ENCODE peak calls at places on chromosomes 3 and 15, in six cellular contexts. One of them, this sample, is unnamed.

GRCh38 chr3:71271616-71272015 is 311.9 kb downstream of the FOXP1 start:
- DNase-seq in BE2C: no peak
- DNase-seq in stomach: no peak
- DNase-seq in sigmoid colon: no peak
- DNase-seq in pancreas: no peak
- DNase-seq in PC-3: no peak
- DNase-seq in this sample: no peak

GRCh38 chr3:172129868-172130751 is 90.7 kb downstream of the FNDC3B start:
- DNase-seq in BE2C: peak; percentile 89
- DNase-seq in stomach: peak; percentile 85
- DNase-seq in sigmoid colon: peak; percentile 97
- DNase-seq in pancreas: peak; percentile 84
- DNase-seq in PC-3: peak; percentile 98
- DNase-seq in this sample: peak; percentile 83

GRCh38 chr3:40333416-40333815 is 23.9 kb downstream of the EIF1B start:
- DNase-seq in BE2C: peak; percentile 48
- DNase-seq in stomach: no peak
- DNase-seq in sigmoid colon: no peak
- DNase-seq in pancreas: no peak
- DNase-seq in PC-3: no peak
- DNase-seq in this sample: no peak

GRCh38 chr3:111106993-111107392 is 35.4 kb downstream of the NECTIN3 start:
- DNase-seq in BE2C: no peak
- DNase-seq in stomach: no peak
- DNase-seq in sigmoid colon: no peak
- DNase-seq in pancreas: no peak
- DNase-seq in PC-3: peak; percentile 21
- DNase-seq in this sample: no peak

GRCh38 chr3:78848392-78849288 is 919.2 kb downstream of the ROBO1 start:
- DNase-seq in BE2C: no peak
- DNase-seq in stomach: no peak
- DNase-seq in sigmoid colon: no peak
- DNase-seq in pancreas: no peak
- DNase-seq in PC-3: peak; percentile 9
- DNase-seq in this sample: no peak

GRCh38 chr3:105594219-105594618 is 227.5 kb downstream of the ALCAM start:
- DNase-seq in BE2C: no peak
- DNase-seq in stomach: no peak
- DNase-seq in sigmoid colon: no peak
- DNase-seq in pancreas: no peak
- DNase-seq in PC-3: peak; percentile 64
- DNase-seq in this sample: no peak

GRCh38 chr3:143700431-143700975 is 147.8 kb downstream of the SLC9A9 start:
- DNase-seq in BE2C: no peak
- DNase-seq in stomach: no peak
- DNase-seq in sigmoid colon: no peak
- DNase-seq in pancreas: no peak
- DNase-seq in PC-3: no peak
- DNase-seq in this sample: no peak

GRCh38 chr3:159586587-159587202 is 401.9 kb upstream of the IL12A start:
- DNase-seq in BE2C: peak; percentile 47
- DNase-seq in stomach: no peak
- DNase-seq in sigmoid colon: no peak
- DNase-seq in pancreas: no peak
- DNase-seq in PC-3: peak; percentile 71
- DNase-seq in this sample: no peak

GRCh38 chr3:169787791-169788190 is 14.6 kb downstream of the MYNN start:
- DNase-seq in BE2C: no peak
- DNase-seq in stomach: no peak
- DNase-seq in sigmoid colon: no peak
- DNase-seq in pancreas: no peak
- DNase-seq in PC-3: no peak
- DNase-seq in this sample: no peak

GRCh38 chr3:188573286-188573928 is 419.4 kb downstream of the LPP start:
- DNase-seq in BE2C: no peak
- DNase-seq in stomach: no peak
- DNase-seq in sigmoid colon: no peak
- DNase-seq in pancreas: no peak
- DNase-seq in PC-3: no peak
- DNase-seq in this sample: no peak

GRCh38 chr3:159884661-159885402 is 103.8 kb upstream of the IL12A start:
- DNase-seq in BE2C: no peak
- DNase-seq in stomach: no peak
- DNase-seq in sigmoid colon: no peak
- DNase-seq in pancreas: no peak
- DNase-seq in PC-3: peak; percentile 78
- DNase-seq in this sample: peak; percentile 34

GRCh38 chr15:88400591-88400990 is 66.6 kb downstream of the MRPL46 start:
- DNase-seq in BE2C: no peak
- DNase-seq in stomach: no peak
- DNase-seq in sigmoid colon: no peak
- DNase-seq in pancreas: no peak
- DNase-seq in PC-3: no peak
- DNase-seq in this sample: no peak

GRCh38 chr15:25766421-25766820 is 96.7 kb downstream of the ATP10A start:
- DNase-seq in BE2C: no peak
- DNase-seq in stomach: no peak
- DNase-seq in sigmoid colon: no peak
- DNase-seq in pancreas: no peak
- DNase-seq in PC-3: no peak
- DNase-seq in this sample: no peak

GRCh38 chr3:53083949-53084309 is 38.1 kb upstream of the SFMBT1 start:
- DNase-seq in BE2C: no peak
- DNase-seq in stomach: no peak
- DNase-seq in sigmoid colon: no peak
- DNase-seq in pancreas: no peak
- DNase-seq in PC-3: no peak
- DNase-seq in this sample: no peak

GRCh38 chr3:194691481-194692281 is 6.0 kb downstream of the FAM43A start:
- DNase-seq in BE2C: peak; percentile 88
- DNase-seq in stomach: peak; percentile 14
- DNase-seq in sigmoid colon: no peak
- DNase-seq in pancreas: no peak
- DNase-seq in PC-3: no peak
- DNase-seq in this sample: no peak

GRCh38 chr15:69909719-69910444 is 187.8 kb downstream of the TLE3 start:
- DNase-seq in BE2C: no peak
- DNase-seq in stomach: no peak
- DNase-seq in sigmoid colon: no peak
- DNase-seq in pancreas: no peak
- DNase-seq in PC-3: no peak
- DNase-seq in this sample: no peak

GRCh38 chr3:25453521-25454410 is 25.7 kb downstream of the RARB start:
- DNase-seq in BE2C: peak; percentile 24
- DNase-seq in stomach: no peak
- DNase-seq in sigmoid colon: no peak
- DNase-seq in pancreas: no peak
- DNase-seq in PC-3: no peak
- DNase-seq in this sample: no peak
- H3K4me3 ChIP-seq in BE2C: peak overlapping the region; percentile 46
- H3K4me3 ChIP-seq in stomach: no peak overlapping the region
- H3K4me3 ChIP-seq in sigmoid colon: peak overlapping the region; percentile 6
- H3K4me3 ChIP-seq in pancreas: no peak overlapping the region
- H3K4me3 ChIP-seq in PC-3: no peak overlapping the region
- H3K4me3 ChIP-seq in this sample: no peak overlapping the region

GRCh38 chr3:133487204-133487603 is 86.3 kb upstream of the CDV3 start:
- DNase-seq in BE2C: no peak
- DNase-seq in stomach: peak; percentile 86
- DNase-seq in sigmoid colon: no peak
- DNase-seq in pancreas: no peak
- DNase-seq in PC-3: no peak
- DNase-seq in this sample: no peak

GRCh38 chr3:133488785-133489367 is 84.6 kb upstream of the CDV3 start:
- DNase-seq in BE2C: no peak
- DNase-seq in stomach: no peak
- DNase-seq in sigmoid colon: no peak
- DNase-seq in pancreas: no peak
- DNase-seq in PC-3: peak; percentile 42
- DNase-seq in this sample: peak; percentile 53

GRCh38 chr3:133489466-133490085 is 83.9 kb upstream of the CDV3 start:
- DNase-seq in BE2C: peak; percentile 42
- DNase-seq in stomach: no peak
- DNase-seq in sigmoid colon: no peak
- DNase-seq in pancreas: no peak
- DNase-seq in PC-3: peak; percentile 60
- DNase-seq in this sample: no peak

GRCh38 chr3:133486658-133487057 is 86.8 kb downstream of the BFSP2 start:
- DNase-seq in BE2C: no peak
- DNase-seq in stomach: no peak
- DNase-seq in sigmoid colon: no peak
- DNase-seq in pancreas: no peak
- DNase-seq in PC-3: no peak
- DNase-seq in this sample: peak; percentile 30

DNA sequence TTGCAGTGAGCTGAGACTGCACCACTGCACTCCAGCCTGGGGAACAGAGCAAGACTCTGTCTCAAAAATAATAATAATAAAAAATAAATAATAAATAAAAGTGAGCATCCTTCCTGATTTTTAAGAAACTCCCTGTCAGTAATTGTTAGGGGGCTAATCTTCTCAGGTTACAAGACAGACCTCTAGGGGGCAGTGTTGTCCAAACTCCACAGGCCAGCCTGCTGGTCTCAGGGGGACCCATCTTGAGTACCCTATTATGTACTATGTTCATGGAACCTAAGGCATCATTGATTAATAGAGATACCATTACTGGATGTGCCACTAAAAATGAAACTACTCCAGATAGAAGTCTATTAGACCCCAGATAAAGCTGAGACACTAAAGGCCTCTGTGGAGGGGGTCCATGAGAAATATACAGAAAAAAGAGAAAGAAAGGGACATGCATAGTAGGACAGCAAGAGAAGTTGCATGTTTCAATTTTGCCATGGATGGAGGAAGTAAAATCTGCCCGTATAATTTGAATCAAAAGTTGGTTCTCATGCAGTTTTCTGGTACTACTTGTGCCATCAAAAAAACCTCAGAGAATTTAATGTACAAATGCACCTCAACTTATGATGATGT is 85.5 kb upstream of the CDV3 start:
- DNase-seq in BE2C: no peak
- DNase-seq in stomach: no peak
- DNase-seq in sigmoid colon: no peak
- DNase-seq in pancreas: no peak
- DNase-seq in PC-3: peak; percentile 2
- DNase-seq in this sample: no peak
- TF ChIP-seq CTCF in BE2C: peak; percentile 59
- TF ChIP-seq CTCF in stomach: no peak
- TF ChIP-seq CTCF in sigmoid colon: peak; percentile 26
- TF ChIP-seq CTCF in pancreas: peak; percentile 24
- TF ChIP-seq CTCF in PC-3: peak; percentile 40
- TF ChIP-seq CTCF in this sample: no peak

DNA sequence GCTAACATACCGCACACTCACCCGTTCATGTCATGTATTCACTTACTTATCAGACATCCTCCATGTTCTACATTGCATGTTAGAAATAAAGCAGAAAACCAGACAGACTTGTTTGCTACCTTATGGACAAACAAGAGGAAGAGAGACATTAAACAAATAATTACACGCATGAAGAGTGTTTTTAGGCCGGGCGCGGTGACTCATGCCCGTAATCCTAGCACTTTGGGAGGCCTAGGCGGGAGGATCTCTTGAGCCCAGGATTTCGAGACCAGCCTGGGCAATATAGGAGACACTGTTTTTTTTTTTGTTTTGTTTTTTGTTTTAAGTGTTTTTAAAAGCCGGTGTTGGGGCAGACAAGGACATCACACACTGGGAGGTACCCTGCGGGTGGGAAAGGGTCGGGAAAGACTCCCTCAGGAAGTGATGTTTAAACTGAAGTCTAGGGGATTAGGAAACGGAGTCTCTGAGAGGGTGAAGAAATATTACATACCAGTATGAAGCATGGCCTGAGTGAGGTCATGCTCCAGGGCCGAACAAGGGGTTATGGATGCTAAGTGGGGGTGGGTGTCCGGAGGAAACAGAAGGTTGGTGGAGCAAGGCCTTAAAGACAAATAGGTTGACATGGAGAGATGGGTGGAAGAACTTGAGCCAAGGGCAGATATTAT is 2.1 kb upstream of the USP3 start:
- DNase-seq in BE2C: no peak
- DNase-seq in stomach: peak; percentile 64
- DNase-seq in sigmoid colon: no peak
- DNase-seq in pancreas: peak; percentile 29
- DNase-seq in PC-3: peak; percentile 87
- DNase-seq in this sample: no peak
- H3K4me3 ChIP-seq in BE2C: no peak overlapping the region
- H3K4me3 ChIP-seq in stomach: no peak overlapping the region
- H3K4me3 ChIP-seq in sigmoid colon: no peak overlapping the region
- H3K4me3 ChIP-seq in pancreas: no peak overlapping the region
- H3K4me3 ChIP-seq in PC-3: peak overlapping the region; percentile 57
- H3K4me3 ChIP-seq in this sample: no peak overlapping the region

GRCh38 chr15:76183906-76184639 is 124.3 kb downstream of the TMEM266 start:
- DNase-seq in BE2C: no peak
- DNase-seq in stomach: no peak
- DNase-seq in sigmoid colon: no peak
- DNase-seq in pancreas: no peak
- DNase-seq in PC-3: no peak
- DNase-seq in this sample: no peak

GRCh38 chr15:76184640-76185020 is 124.8 kb downstream of the TMEM266 start:
- DNase-seq in BE2C: peak; percentile 51
- DNase-seq in stomach: no peak
- DNase-seq in sigmoid colon: no peak
- DNase-seq in pancreas: no peak
- DNase-seq in PC-3: no peak
- DNase-seq in this sample: no peak

GRCh38 chr15:76189106-76189505 is 122.2 kb downstream of the ETFA start:
- DNase-seq in BE2C: no peak
- DNase-seq in stomach: no peak
- DNase-seq in sigmoid colon: no peak
- DNase-seq in pancreas: no peak
- DNase-seq in PC-3: no peak
- DNase-seq in this sample: no peak

GRCh38 chr15:76187151-76187550 is 124.1 kb downstream of the ETFA start:
- DNase-seq in BE2C: no peak
- DNase-seq in stomach: no peak
- DNase-seq in sigmoid colon: no peak
- DNase-seq in pancreas: no peak
- DNase-seq in PC-3: no peak
- DNase-seq in this sample: no peak

GRCh38 chr15:76185716-76186115 is 125.6 kb downstream of the ETFA start:
- DNase-seq in BE2C: peak; percentile 40
- DNase-seq in stomach: peak; percentile 49
- DNase-seq in sigmoid colon: no peak
- DNase-seq in pancreas: no peak
- DNase-seq in PC-3: peak; percentile 74
- DNase-seq in this sample: no peak
- TF ChIP-seq CTCF in BE2C: peak; percentile 80
- TF ChIP-seq CTCF in stomach: no peak
- TF ChIP-seq CTCF in sigmoid colon: peak; percentile 5
- TF ChIP-seq CTCF in pancreas: peak; percentile 13
- TF ChIP-seq CTCF in PC-3: peak; percentile 65
- TF ChIP-seq CTCF in this sample: peak; percentile 45

DNA sequence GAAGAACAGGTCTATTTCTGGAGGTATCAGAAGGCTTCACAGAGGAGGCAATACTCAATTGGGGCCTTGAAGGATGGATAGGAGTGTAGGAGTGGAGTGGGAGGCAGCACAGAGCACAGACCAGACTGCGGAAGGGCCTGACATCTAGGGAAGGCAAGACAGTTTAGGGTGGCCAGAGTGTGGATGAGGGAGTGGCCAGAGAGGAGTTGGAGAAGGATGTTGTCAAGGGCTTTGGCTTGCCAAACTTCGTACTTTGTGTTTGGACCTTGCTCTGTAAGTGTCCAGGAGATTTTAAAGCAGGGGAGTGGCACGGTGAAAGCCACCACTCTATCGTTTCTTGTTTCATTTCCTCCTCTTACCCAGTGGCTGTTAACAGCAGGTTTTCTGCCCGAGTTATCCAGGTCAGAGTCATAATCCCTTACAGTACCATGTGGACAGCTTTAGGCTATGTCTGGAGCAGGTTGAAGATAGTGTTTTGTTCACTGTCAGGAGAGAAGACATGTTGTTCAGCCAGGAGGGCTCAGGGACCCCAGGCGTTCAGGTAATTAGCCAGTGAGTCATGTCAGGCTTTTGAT is 12.3 kb downstream of the SMAD3 start:
- DNase-seq in BE2C: no peak
- DNase-seq in stomach: no peak
- DNase-seq in sigmoid colon: no peak
- DNase-seq in pancreas: no peak
- DNase-seq in PC-3: no peak
- DNase-seq in this sample: no peak
- H3K4me3 ChIP-seq in BE2C: no peak overlapping the region
- H3K4me3 ChIP-seq in stomach: no peak overlapping the region
- H3K4me3 ChIP-seq in sigmoid colon: no peak overlapping the region
- H3K4me3 ChIP-seq in pancreas: no peak overlapping the region
- H3K4me3 ChIP-seq in PC-3: no peak overlapping the region
- H3K4me3 ChIP-seq in this sample: no peak overlapping the region

This sample was measured in Caco-2.